ENCODE peak calls at places on chromosomes 7 and 10, in four cellular contexts. Z is CD4-positive, alpha-beta memory T cell; R is brain microvascular endothelial cell; N is neural progenitor cell. L is an unnamed sample.

GRCh38 chr10:122458693-122459092 is 2.7 kb upstream of the HTRA1 start:
- DNase-seq in Z (no peak), R (no peak), N (no peak), L (no peak)

GRCh38 chr10:88172159-88172558 is 308.7 kb downstream of the PTEN start:
- DNase-seq in Z (peak; percentile 35), R (no peak), N (no peak), L (peak; percentile 50)

GRCh38 chr10:128908109-128908898 is 558.7 kb upstream of the MGMT start:
- DNase-seq in Z (no peak), R (no peak), N (no peak), L (peak; percentile 88)

GRCh38 chr10:44917848-44918247 is 6.7 kb downstream of the TMEM72 start:
- DNase-seq in Z (no peak), R (no peak), N (no peak), L (no peak)

GRCh38 chr7:119900996-119901395 is 372.0 kb upstream of the KCND2 start:
- DNase-seq in Z (no peak), R (peak; percentile 3), N (peak; percentile 2), L (no peak)

GRCh38 chr7:8434290-8435002 is 1.0 kb downstream of the NXPH1 start:
- DNase-seq in Z (no peak), R (no peak), N (peak; percentile 51), L (no peak)

GRCh38 chr7:105902325-105902911 is 26.0 kb upstream of the ATXN7L1 start:
- DNase-seq in Z (no peak), R (no peak), N (no peak), L (no peak)

GRCh38 chr7:149774237-149775175 is 1.1 kb upstream of the ZNF467 start:
- DNase-seq in Z (no peak), R (no peak), N (peak; percentile 53), L (no peak)

GRCh38 chr7:99459087-99459486 is 6.9 kb downstream of the ATP5MF start:
- DNase-seq in Z (no peak), R (no peak), N (peak; percentile 32), L (peak; percentile 47)

GRCh38 chr10:28411136-28411460 is 108.2 kb upstream of the MPP7 start:
- DNase-seq in Z (no peak), R (no peak), N (no peak), L (no peak)

GRCh38 chr7:108189733-108190388 is 59.7 kb upstream of the LAMB4 start:
- DNase-seq in Z (no peak), R (no peak), N (no peak), L (peak; percentile 53)

DNA sequence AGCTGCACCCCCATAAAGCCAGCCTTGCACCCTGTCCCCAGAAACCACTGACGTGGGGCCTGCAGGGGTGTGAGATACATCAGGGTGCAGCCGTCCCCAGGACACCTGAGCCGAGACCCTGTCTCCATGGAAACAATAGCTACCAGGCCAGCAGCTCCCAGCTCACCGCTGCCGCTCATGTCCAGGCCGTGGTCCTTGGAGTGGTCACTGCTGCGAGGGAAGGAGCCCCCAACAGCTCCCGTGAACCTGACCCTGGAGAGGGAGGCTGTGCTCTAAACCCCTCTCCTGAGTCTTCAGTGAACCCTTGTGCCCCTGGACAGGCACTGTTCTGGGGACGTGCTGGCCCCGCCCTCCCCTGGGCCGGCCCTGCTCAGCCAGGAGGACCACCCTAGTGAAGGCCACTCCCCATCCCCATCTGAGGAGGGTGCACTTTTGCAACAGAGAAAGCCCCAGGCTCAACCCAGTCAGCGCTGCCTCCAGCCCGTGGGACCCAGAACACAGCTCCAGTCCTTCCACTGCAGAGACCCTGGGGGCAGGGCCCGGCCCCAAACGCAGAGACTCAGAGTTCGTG is 19.6 kb upstream of the INPP5A start:
- DNase-seq in Z (no peak), R (no peak), N (peak; percentile 47), L (no peak)
- H3K4me3 ChIP-seq in Z (no peak overlapping the region), R (no peak overlapping the region), N (peak overlapping the region; percentile 24), L (no peak overlapping the region)

DNA sequence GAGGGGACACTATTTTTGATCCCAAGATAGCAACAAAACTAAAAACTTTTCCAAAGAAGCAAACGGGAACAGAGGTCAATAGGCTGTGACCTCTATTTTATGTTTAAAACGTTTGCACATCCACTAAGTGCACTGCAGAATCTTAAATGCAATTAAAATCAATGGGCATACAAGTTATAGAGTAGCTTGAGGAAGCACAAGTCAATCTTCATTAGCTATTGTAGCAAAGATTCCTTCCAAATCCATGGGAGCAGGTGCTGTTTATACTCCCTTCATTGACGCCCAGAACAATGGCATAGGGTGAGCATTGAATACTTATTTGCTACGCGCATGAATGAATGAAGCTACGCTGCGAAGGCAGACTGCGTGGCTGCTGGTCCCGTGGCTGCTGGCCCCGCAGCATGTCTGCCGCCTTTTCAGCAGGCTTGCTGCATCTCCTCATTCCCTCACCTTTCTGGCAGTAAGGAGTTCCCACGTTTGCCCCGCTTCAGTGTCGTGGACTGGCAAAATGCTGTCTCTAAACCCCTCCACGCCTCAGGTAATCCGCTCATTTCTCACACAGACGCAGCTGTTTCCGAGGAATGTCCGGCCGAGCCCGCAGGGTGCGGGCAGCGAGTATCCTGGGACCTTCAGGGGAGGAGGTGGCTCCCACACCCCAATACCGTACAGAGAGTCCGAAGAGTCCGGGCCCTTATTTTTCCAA is 754 bp upstream of the PHYHIPL start:
- DNase-seq in Z (no peak), R (no peak), N (peak; percentile 70), L (no peak)
- H3K4me3 ChIP-seq in Z (no peak overlapping the region), R (peak overlapping the region; percentile 26), N (peak overlapping the region; percentile 52), L (no peak overlapping the region)

GRCh38 chr10:89302628-89303027 is 782 bp downstream of the IFIT2 start:
- DNase-seq in Z (no peak), R (no peak), N (no peak), L (no peak)
- H3K4me3 ChIP-seq in Z (peak overlapping the region; percentile 63), R (no peak overlapping the region), N (no peak overlapping the region), L (peak overlapping the region; percentile 51)

GRCh38 chr10:119135517-119135890 is 30.0 kb downstream of the SFXN4 start:
- DNase-seq in Z (no peak), R (no peak), N (no peak), L (no peak)
- H3K4me3 ChIP-seq in Z (no peak overlapping the region), R (no peak overlapping the region), N (no peak overlapping the region), L (no peak overlapping the region)

DNA sequence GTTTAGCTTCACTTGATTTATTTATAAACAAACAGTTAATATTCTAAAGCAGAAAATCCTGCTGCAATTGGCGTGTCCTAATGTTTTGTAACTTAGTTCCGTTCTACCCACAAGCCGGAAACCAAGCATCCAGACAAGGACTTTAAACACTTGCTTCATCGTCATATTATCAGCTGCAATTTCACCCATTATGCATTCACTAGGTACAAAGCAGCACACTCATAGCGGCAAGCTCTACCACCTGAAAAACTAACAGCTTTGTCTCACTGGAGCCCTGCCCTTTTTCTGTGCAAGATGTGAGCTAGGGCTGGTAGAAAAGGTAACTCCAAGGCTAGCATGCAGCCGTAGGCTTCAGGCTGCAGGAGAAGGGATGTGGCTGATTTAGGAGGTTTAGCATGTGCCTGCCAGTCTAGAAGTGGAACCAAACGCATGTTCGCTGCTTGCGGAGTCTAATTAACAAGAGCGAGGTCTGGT is 43.7 kb upstream of the BPGM start:
- DNase-seq in Z (no peak), R (no peak), N (no peak), L (peak; percentile 27)
- H3K4me3 ChIP-seq in Z (no peak overlapping the region), R (no peak overlapping the region), N (no peak overlapping the region), L (peak overlapping the region; percentile 11)

GRCh38 chr10:132336064-132336746 is 4.2 kb downstream of the LRRC27 start:
- DNase-seq in Z (no peak), R (no peak), N (no peak), L (no peak)
- H3K4me3 ChIP-seq in Z (no peak overlapping the region), R (no peak overlapping the region), N (no peak overlapping the region), L (no peak overlapping the region)

GRCh38 chr10:113323985-113324384 is 228.9 kb upstream of the HABP2 start:
- DNase-seq in Z (no peak), R (no peak), N (no peak), L (no peak)

GRCh38 chr10:113331971-113332370 is 220.9 kb upstream of the HABP2 start:
- DNase-seq in Z (no peak), R (no peak), N (no peak), L (no peak)

GRCh38 chr10:113333313-113333712 is 219.5 kb upstream of the HABP2 start:
- DNase-seq in Z (no peak), R (no peak), N (no peak), L (no peak)

GRCh38 chr10:113326160-113327111 is 226.4 kb upstream of the HABP2 start:
- DNase-seq in Z (no peak), R (peak; percentile 93), N (peak; percentile 70), L (no peak)

GRCh38 chr10:113329121-113329596 is 223.7 kb upstream of the HABP2 start:
- DNase-seq in Z (no peak), R (peak; percentile 72), N (no peak), L (no peak)
- H3K4me3 ChIP-seq in Z (no peak overlapping the region), R (no peak overlapping the region), N (no peak overlapping the region), L (no peak overlapping the region)

GRCh38 chr7:47093835-47094234 is 488.1 kb downstream of the TNS3 start:
- DNase-seq in Z (no peak), R (no peak), N (no peak), L (no peak)

GRCh38 chr7:47092331-47092730 is 489.6 kb downstream of the TNS3 start:
- DNase-seq in Z (no peak), R (no peak), N (no peak), L (no peak)

GRCh38 chr7:47094462-47094861 is 487.4 kb downstream of the TNS3 start:
- DNase-seq in Z (no peak), R (no peak), N (no peak), L (no peak)

GRCh38 chr7:47091141-47091540 is 490.8 kb downstream of the TNS3 start:
- DNase-seq in Z (no peak), R (peak; percentile 68), N (no peak), L (no peak)

DNA sequence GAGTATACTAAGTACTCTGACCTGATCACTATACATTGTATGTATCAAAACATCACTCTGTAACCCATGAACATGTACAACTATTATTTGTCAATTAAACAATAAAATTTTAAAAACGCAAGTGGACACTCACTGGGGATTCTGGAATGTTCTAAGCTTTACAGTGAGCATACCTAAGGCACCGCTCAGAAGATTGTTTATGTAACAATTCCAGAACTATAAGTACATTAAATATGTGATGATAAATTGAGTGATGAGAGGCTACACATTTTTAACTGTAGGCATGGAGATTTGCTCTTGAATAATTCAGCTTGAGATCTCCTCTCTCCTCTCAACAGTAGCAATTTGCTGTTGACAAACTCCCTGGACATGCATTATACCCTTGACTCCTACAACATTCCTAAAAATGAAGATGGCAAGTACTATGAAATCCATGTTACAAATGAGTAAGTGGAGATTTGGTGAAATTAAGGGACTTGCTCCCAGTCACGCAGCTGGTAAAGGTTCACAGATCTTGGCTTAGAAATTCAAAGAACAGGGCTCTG is 488.6 kb downstream of the TNS3 start:
- DNase-seq in Z (no peak), R (no peak), N (no peak), L (no peak)
- H3K4me3 ChIP-seq in Z (no peak overlapping the region), R (no peak overlapping the region), N (no peak overlapping the region), L (no peak overlapping the region)

L was measured in Jurkat, Clone E6-1.